ENCODE peak calls at places on chromosomes 3 and 15, in seven cellular contexts. J is stomach, P is GM12892, H is HepG2, K is prostate gland, C is sigmoid colon, U is SK-N-SH. Q is an unnamed sample.

GRCh38 chr3:195900426-195901355 is 7.7 kb downstream of the TNK2 start:
- DNase-seq in J (peak; percentile 46), P (no peak), H (peak; percentile 83), K (no peak), C (peak; percentile 80), U (no peak), Q (no peak)

GRCh38 chr3:52181543-52181942 is 16.4 kb upstream of the ALAS1 start:
- DNase-seq in J (no peak), P (no peak), H (no peak), K (no peak), C (no peak), U (no peak), Q (no peak)

GRCh38 chr3:153028336-153028735 is 133.7 kb upstream of the RAP2B start:
- DNase-seq in J (no peak), P (no peak), H (no peak), K (no peak), C (no peak), U (no peak), Q (no peak)

GRCh38 chr3:112425858-112426750 is 73.2 kb downstream of the BTLA start:
- DNase-seq in J (no peak), P (no peak), H (no peak), K (no peak), C (no peak), U (no peak), Q (peak; percentile 52)

GRCh38 chr3:24305795-24306467 is 188.7 kb downstream of the THRB start:
- DNase-seq in J (no peak), P (no peak), H (no peak), K (peak; percentile 38), C (no peak), U (no peak), Q (peak; percentile 71)

GRCh38 chr3:5217824-5218595 is 30.5 kb downstream of the EDEM1 start:
- DNase-seq in J (no peak), P (no peak), H (no peak), K (no peak), C (no peak), U (no peak), Q (no peak)

GRCh38 chr3:171974986-171975837 is 64.2 kb upstream of the FNDC3B start:
- DNase-seq in J (no peak), P (no peak), H (no peak), K (no peak), C (no peak), U (no peak), Q (no peak)

GRCh38 chr3:41293169-41293681 is 93.9 kb downstream of the CTNNB1 start:
- DNase-seq in J (no peak), P (no peak), H (peak; percentile 52), K (no peak), C (no peak), U (no peak), Q (no peak)

GRCh38 chr3:134364061-134364935 is 9.9 kb downstream of the AMOTL2 start:
- DNase-seq in J (peak; percentile 94), P (no peak), H (no peak), K (peak; percentile 95), C (peak; percentile 98), U (peak; percentile 92), Q (peak; percentile 99)

GRCh38 chr3:122299872-122300460 is 25.1 kb upstream of the CSTA start:
- DNase-seq in J (no peak), P (no peak), H (peak; percentile 33), K (no peak), C (no peak), U (peak; percentile 24), Q (peak; percentile 75)

GRCh38 chr15:40292246-40292645 is 9.4 kb upstream of the ANKRD63 start:
- DNase-seq in J (no peak), P (no peak), H (no peak), K (no peak), C (no peak), U (no peak), Q (no peak)

GRCh38 chr15:40456299-40456712 is 14.5 kb upstream of the CHST14 start:
- DNase-seq in J (peak; percentile 60), P (no peak), H (no peak), K (peak; percentile 60), C (no peak), U (no peak), Q (no peak)

DNA sequence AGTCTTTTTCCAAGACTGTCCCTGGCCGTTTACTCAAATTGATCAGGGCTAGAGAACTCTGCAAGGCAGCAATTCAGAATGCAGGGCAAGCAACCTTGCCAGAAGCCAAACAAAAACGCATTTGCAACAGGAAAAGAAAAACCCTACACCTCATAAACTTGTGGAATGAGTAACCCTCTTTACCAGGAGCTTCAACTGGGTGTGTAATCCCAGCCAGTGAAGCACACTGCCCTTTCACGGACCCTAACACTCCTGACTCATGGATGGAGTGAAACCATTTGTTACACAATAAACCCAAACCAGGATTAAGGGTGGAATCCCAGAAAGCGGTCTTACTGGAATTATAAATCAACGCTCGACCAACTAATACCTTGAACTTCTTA is 14.8 kb upstream of the LDHAL6B start:
- DNase-seq in J (no peak), P (no peak), H (no peak), K (no peak), C (no peak), U (no peak), Q (no peak)
- TF ChIP-seq POLR2AphosphoS5 in J (no peak), P (no peak), H (no peak), K (no peak), C (no peak), U (no peak), Q (no peak)

GRCh38 chr15:52520421-52520820 is 8.3 kb downstream of the MYO5A start:
- DNase-seq in J (no peak), P (no peak), H (no peak), K (no peak), C (no peak), U (no peak), Q (no peak)

GRCh38 chr15:52515343-52515742 is 13.3 kb downstream of the MYO5A start:
- DNase-seq in J (no peak), P (no peak), H (no peak), K (no peak), C (no peak), U (no peak), Q (no peak)

GRCh38 chr15:52518972-52519371 is 9.7 kb downstream of the MYO5A start:
- DNase-seq in J (no peak), P (no peak), H (no peak), K (no peak), C (no peak), U (no peak), Q (no peak)

GRCh38 chr15:52514482-52514881 is 14.2 kb downstream of the MYO5A start:
- DNase-seq in J (no peak), P (no peak), H (no peak), K (no peak), C (no peak), U (no peak), Q (no peak)

DNA sequence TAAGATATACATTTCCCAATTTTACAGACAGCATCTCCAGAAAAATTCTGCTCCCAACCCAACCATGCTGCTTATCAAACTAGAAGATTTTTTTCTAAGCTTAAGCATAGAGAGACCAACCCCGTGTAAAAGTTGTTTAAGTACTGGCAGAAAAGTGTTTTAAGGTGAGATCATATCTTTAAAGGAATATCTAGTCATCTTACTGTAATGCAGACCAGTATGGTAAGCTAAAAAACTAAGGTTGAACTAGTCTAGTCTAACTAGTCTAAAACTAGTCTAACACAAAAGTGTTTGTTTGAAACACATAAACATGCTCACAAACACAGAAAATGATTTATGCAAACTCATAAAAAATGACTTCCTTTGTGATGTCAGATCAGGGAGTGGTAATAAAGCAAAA is 10.2 kb downstream of the MYO5A start:
- DNase-seq in J (no peak), P (no peak), H (no peak), K (no peak), C (no peak), U (no peak), Q (no peak)
- TF ChIP-seq POLR2AphosphoS5 in J (no peak), P (no peak), H (no peak), K (no peak), C (no peak), U (no peak), Q (no peak)

GRCh38 chr15:67925182-67925581 is 85.3 kb upstream of the RNU6-1 start:
- DNase-seq in J (no peak), P (no peak), H (no peak), K (no peak), C (no peak), U (no peak), Q (no peak)

GRCh38 chr15:67930720-67931119 is 90.9 kb upstream of the RNU6-1 start:
- DNase-seq in J (no peak), P (no peak), H (no peak), K (no peak), C (no peak), U (no peak), Q (no peak)

GRCh38 chr15:67924359-67924974 is 84.6 kb upstream of the RNU6-1 start:
- DNase-seq in J (no peak), P (no peak), H (no peak), K (no peak), C (no peak), U (no peak), Q (no peak)

GRCh38 chr15:67928666-67929065 is 88.8 kb upstream of the RNU6-1 start:
- DNase-seq in J (no peak), P (no peak), H (no peak), K (no peak), C (no peak), U (no peak), Q (no peak)

GRCh38 chr15:67927501-67928156 is 87.8 kb upstream of the RNU6-1 start:
- DNase-seq in J (peak; percentile 92), P (no peak), H (no peak), K (peak; percentile 80), C (peak; percentile 88), U (no peak), Q (no peak)
- TF ChIP-seq POLR2AphosphoS5 in J (peak; percentile 70), P (no peak), H (no peak), K (peak; percentile 73), C (peak; percentile 46), U (no peak), Q (no peak)

GRCh38 chr3:10173926-10174435 is 9.3 kb downstream of the IRAK2 start:
- DNase-seq in J (peak; percentile 41), P (no peak), H (peak; percentile 55), K (no peak), C (peak; percentile 82), U (no peak), Q (no peak)
- TF ChIP-seq POLR2AphosphoS5 in J (no peak), P (no peak), H (no peak), K (no peak), C (no peak), U (peak; percentile 38), Q (no peak)